ENCODE peak calls at places on chromosome 1, in nine cellular contexts. S is fibroblast of mammary gland; H is central memory CD4-positive, alpha-beta T cell; F is immature natural killer cell; B is NCI-H526; R is bronchial epithelial cell; P is dorsolateral prefrontal cortex; G is EL; I is NCI-H774. W is an unnamed sample.

GRCh38 chr1:193013005-193013404 is 46.2 kb downstream of the UCHL5 start:
- DNase-seq in P (no peak), H (no peak), F (no peak), B (no peak), I (no peak), S (peak), G (peak), R (peak), W (peak)

GRCh38 chr1:81731989-81732388 is 68.7 kb upstream of the ADGRL2 start:
- DNase-seq in H (no peak), B (no peak), S (peak), I (no peak), F (no peak), G (peak), R (peak), P (no peak), W (no peak)

GRCh38 chr1:53061859-53062714 is at the start of gene PODN:
- DNase-seq in B (peak), P (no peak), I (no peak), S (no peak), F (no peak), H (no peak), R (no peak), G (peak), W (peak)

GRCh38 chr1:41846595-41846994 is 72.1 kb downstream of the HIVEP3 start:
- DNase-seq in G (peak), P (no peak), F (no peak), I (no peak), B (no peak), S (peak), H (no peak), R (peak), W (peak)

GRCh38 chr1:179143332-179143731 is 61.5 kb downstream of the TOR3A start:
- DNase-seq in F (no peak), S (peak), H (no peak), I (no peak), R (peak), P (no peak), G (peak), B (no peak), W (peak)

GRCh38 chr1:10980094-10980577 is 32.3 kb upstream of the TARDBP start:
- DNase-seq in R (peak), B (peak), S (peak), G (peak), I (no peak), F (no peak), P (peak), H (no peak), W (peak)

GRCh38 chr1:50268049-50268448 is 155.2 kb downstream of the DMRTA2 start:
- DNase-seq in B (no peak), P (no peak), I (no peak), R (peak), F (no peak), S (no peak), H (no peak), G (no peak), W (peak)

GRCh38 chr1:232980336-232980978 is 30.0 kb downstream of the NTPCR start:
- DNase-seq in R (peak), G (peak), I (no peak), P (peak), F (no peak), B (no peak), S (no peak), H (no peak), W (peak)

GRCh38 chr1:169138866-169139670 is 32.6 kb downstream of the ATP1B1 start:
- DNase-seq in R (peak), G (no peak), B (no peak), P (no peak), F (no peak), H (no peak), S (no peak), I (no peak), W (no peak)

GRCh38 chr1:26618561-26618960 is 77.3 kb upstream of the ARID1A start:
- DNase-seq in P (no peak), S (no peak), R (no peak), H (no peak), G (no peak), I (no peak), B (no peak), F (no peak), W (no peak)